ENCODE peak calls at places on chromosomes 7 and 10, in six cellular contexts. B is neural crest cell; P is activated T-helper 9 cell treated with anti-CD3 and anti-CD28 coated beads, Interleukin-2, amount 50 U/mL, for 16 hours; O is T-helper 2 cell; L is IMR-90; U is AG20443. K is an unnamed sample.

GRCh38 chr10:126945351-126946035 is 40.3 kb downstream of the DOCK1 start:
- DNase-seq in B (no peak), O (no peak), P (no peak), U (no peak), L (no peak), K (no peak)

GRCh38 chr7:111113263-111114017 is 22.5 kb downstream of the LRRN3 start:
- DNase-seq in L (peak), O (no peak), B (no peak), U (peak), P (no peak), K (no peak)

GRCh38 chr7:152854386-152854785 is 94.8 kb downstream of the ACTR3B start:
- DNase-seq in U (no peak), O (no peak), P (no peak), L (no peak), B (no peak), K (no peak)

GRCh38 chr7:81462672-81463071 is 307.2 kb downstream of the HGF start:
- DNase-seq in L (peak), B (no peak), U (no peak), O (no peak), P (no peak), K (peak)

GRCh38 chr10:104076743-104077160 is 8.9 kb downstream of the COL17A1 start:
- DNase-seq in L (peak), O (no peak), U (peak), P (no peak), B (no peak), K (no peak)

GRCh38 chr7:105035349-105035748 is 21.3 kb downstream of the KMT2E start:
- DNase-seq in B (no peak), U (no peak), O (no peak), L (no peak), P (no peak), K (no peak)

GRCh38 chr10:84613336-84614021 is 285.1 kb downstream of the CCSER2 start:
- DNase-seq in L (no peak), U (peak), B (peak), P (no peak), O (no peak), K (peak)

GRCh38 chr10:34292178-34292565 is 522.9 kb downstream of the PARD3 start:
- DNase-seq in O (no peak), P (no peak), B (no peak), L (no peak), U (no peak), K (no peak)

GRCh38 chr7:151735854-151736402 is 141.0 kb downstream of the PRKAG2 start:
- DNase-seq in P (no peak), O (no peak), U (no peak), L (no peak), B (no peak), K (no peak)

GRCh38 chr7:111678281-111678680 is 116.0 kb upstream of the IMMP2L start:
- DNase-seq in U (no peak), P (no peak), B (no peak), O (no peak), L (peak), K (no peak)

GRCh38 chr7:66313913-66314568 is 108.9 kb downstream of the TPST1 start:
- DNase-seq in L (no peak), O (no peak), P (no peak), B (no peak), U (no peak), K (no peak)

GRCh38 chr7:91289633-91290260 is 25.5 kb downstream of the FZD1 start:
- DNase-seq in O (no peak), U (no peak), P (no peak), L (no peak), B (no peak), K (no peak)

GRCh38 chr10:112953760-112954159 is 3.7 kb downstream of the TCF7L2 start:
- DNase-seq in P (no peak), B (no peak), O (no peak), L (peak), U (no peak), K (no peak)

GRCh38 chr7:35792472-35793224 is 8.2 kb upstream of the SEPTIN7 start:
- DNase-seq in P (no peak), B (no peak), U (no peak), L (peak), O (no peak), K (no peak)

GRCh38 chr10:27360581-27361172 is 120.1 kb upstream of the ACBD5 start:
- DNase-seq in B (peak), L (peak), O (peak), U (peak), P (peak), K (peak)

GRCh38 chr10:133453516-133454203 is at the start of gene SCART1:
- DNase-seq in B (no peak), U (no peak), O (no peak), P (no peak), L (no peak), K (no peak)

GRCh38 chr10:60434418-60435046 is 44.9 kb upstream of the ANK3 start:
- DNase-seq in U (peak), B (peak), L (peak), O (no peak), P (no peak), K (peak)

GRCh38 chr7:27397503-27397902 is 154.9 kb downstream of the EVX1 start:
- DNase-seq in O (no peak), L (no peak), B (no peak), U (no peak), P (no peak), K (no peak)

GRCh38 chr10:5376450-5376849 is 11.7 kb downstream of the UCN3 start:
- DNase-seq in B (no peak), L (no peak), P (no peak), O (no peak), U (no peak), K (no peak)

K was measured in AG08396.